ENCODE peak calls at places on chromosome 12, in five cellular contexts. One of them, this sample, is unnamed. For H3K9me3 and H3K4me1, the result is how much of the 10 kb centered on the place peaks cover.

GRCh38 chr12:11652351-11653040 is 3.0 kb downstream of the ETV6 start:
- DNase-seq in H9: no peak
- DNase-seq in tibial nerve: no peak
- DNase-seq in transverse colon: peak
- DNase-seq in upper lobe of right lung: no peak
- DNase-seq in this sample: no peak

GRCh38 chr12:119117936-119118335 is 60.8 kb upstream of the HSPB8 start:
- DNase-seq in upper lobe of right lung: no peak
- DNase-seq in tibial nerve: no peak
- DNase-seq in transverse colon: no peak
- DNase-seq in H9: no peak
- DNase-seq in this sample: no peak

GRCh38 chr12:123782997-123783792 is 21.1 kb downstream of the DNAH10 start:
- DNase-seq in upper lobe of right lung: no peak
- DNase-seq in transverse colon: no peak
- DNase-seq in tibial nerve: no peak
- DNase-seq in H9: no peak
- DNase-seq in this sample: no peak

GRCh38 chr12:39173689-39174088 is 268.3 kb upstream of the CPNE8 start:
- DNase-seq in upper lobe of right lung: no peak
- DNase-seq in H9: no peak
- DNase-seq in transverse colon: no peak
- DNase-seq in tibial nerve: no peak
- DNase-seq in this sample: no peak

GRCh38 chr12:58586762-58587161 is 333.5 kb downstream of the LRIG3 start:
- DNase-seq in upper lobe of right lung: no peak
- DNase-seq in H9: no peak
- DNase-seq in tibial nerve: no peak
- DNase-seq in transverse colon: no peak
- DNase-seq in this sample: no peak

GRCh38 chr12:6688543-6688999 is 604 bp downstream of the ZNF384 start:
- DNase-seq in upper lobe of right lung: no peak
- DNase-seq in tibial nerve: no peak
- DNase-seq in transverse colon: peak
- DNase-seq in H9: no peak
- DNase-seq in this sample: peak

GRCh38 chr12:61536525-61536924 is 723.7 kb upstream of the USP15 start:
- DNase-seq in H9: no peak
- DNase-seq in upper lobe of right lung: no peak
- DNase-seq in tibial nerve: no peak
- DNase-seq in transverse colon: no peak
- DNase-seq in this sample: no peak

GRCh38 chr12:49698619-49699545 is 8.3 kb downstream of the FMNL3 start:
- DNase-seq in upper lobe of right lung: peak
- DNase-seq in tibial nerve: no peak
- DNase-seq in H9: peak
- DNase-seq in transverse colon: peak
- DNase-seq in this sample: peak

GRCh38 chr12:76919388-76920181 is 40.8 kb upstream of the CSRP2 start:
- DNase-seq in H9: no peak
- DNase-seq in tibial nerve: no peak
- DNase-seq in upper lobe of right lung: no peak
- DNase-seq in transverse colon: no peak
- DNase-seq in this sample: no peak

GRCh38 chr12:93766802-93767523 is 89.8 kb downstream of the CRADD start:
- DNase-seq in transverse colon: peak
- DNase-seq in tibial nerve: no peak
- DNase-seq in upper lobe of right lung: no peak
- DNase-seq in H9: no peak
- DNase-seq in this sample: peak

GRCh38 chr12:114339626-114340025 is 66.3 kb downstream of the TBX5 start:
- DNase-seq in tibial nerve: no peak
- DNase-seq in upper lobe of right lung: no peak
- DNase-seq in transverse colon: no peak
- DNase-seq in H9: no peak
- DNase-seq in this sample: no peak

GRCh38 chr12:67674417-67674816 is 25.9 kb downstream of the DYRK2 start:
- DNase-seq in upper lobe of right lung: no peak
- DNase-seq in transverse colon: no peak
- DNase-seq in H9: no peak
- DNase-seq in tibial nerve: no peak
- DNase-seq in this sample: no peak

GRCh38 chr12:48827026-48827425 is 8.7 kb downstream of the CACNB3 start:
- DNase-seq in upper lobe of right lung: no peak
- DNase-seq in transverse colon: no peak
- DNase-seq in tibial nerve: no peak
- DNase-seq in H9: no peak
- DNase-seq in this sample: no peak

GRCh38 chr12:54126696-54127537 is 61.9 kb downstream of the SMUG1 start:
- DNase-seq in H9: peak
- DNase-seq in tibial nerve: peak
- DNase-seq in transverse colon: peak
- DNase-seq in upper lobe of right lung: no peak
- DNase-seq in this sample: no peak

GRCh38 chr12:49549735-49550710 is 11.2 kb downstream of the KCNH3 start:
- DNase-seq in tibial nerve: no peak
- DNase-seq in upper lobe of right lung: peak
- DNase-seq in H9: no peak
- DNase-seq in transverse colon: no peak
- DNase-seq in this sample: no peak

GRCh38 chr12:43578782-43579181 is 26.8 kb upstream of the ADAMTS20 start:
- DNase-seq in transverse colon: no peak
- DNase-seq in H9: no peak
- DNase-seq in upper lobe of right lung: no peak
- DNase-seq in tibial nerve: no peak
- DNase-seq in this sample: no peak

GRCh38 chr12:68393398-68393797 is 61.2 kb upstream of the MDM1 start:
- DNase-seq in transverse colon: no peak
- DNase-seq in H9: no peak
- DNase-seq in upper lobe of right lung: no peak
- DNase-seq in tibial nerve: no peak
- DNase-seq in this sample: no peak

GRCh38 chr12:102642199-102642598 is 161.8 kb upstream of the IGF1 start:
- DNase-seq in upper lobe of right lung: no peak
- DNase-seq in transverse colon: no peak
- DNase-seq in tibial nerve: no peak
- DNase-seq in H9: no peak
- DNase-seq in this sample: no peak

GRCh38 chr12:98440165-98440581 is 75.2 kb upstream of the TMPO start:
- DNase-seq in tibial nerve: peak
- DNase-seq in upper lobe of right lung: no peak
- DNase-seq in H9: no peak
- DNase-seq in transverse colon: no peak
- DNase-seq in this sample: no peak

GRCh38 chr12:74328623-74329022 is 209.0 kb upstream of the ATXN7L3B start:
- DNase-seq in tibial nerve: no peak
- DNase-seq in upper lobe of right lung: no peak
- DNase-seq in H9: no peak
- DNase-seq in transverse colon: no peak
- DNase-seq in this sample: no peak

GRCh38 chr12:62691309-62691708 is 224.7 kb downstream of the MON2 start:
- DNase-seq in transverse colon: no peak
- DNase-seq in H9: no peak
- DNase-seq in upper lobe of right lung: no peak
- DNase-seq in tibial nerve: no peak
- DNase-seq in this sample: no peak

GRCh38 chr12:27682534-27682933 is 13.7 kb upstream of the REP15 start:
- DNase-seq in upper lobe of right lung: no peak
- DNase-seq in H9: no peak
- DNase-seq in tibial nerve: no peak
- DNase-seq in transverse colon: no peak
- DNase-seq in this sample: no peak

GRCh38 chr12:124433147-124433874 is 134.1 kb downstream of the NCOR2 start:
- DNase-seq in tibial nerve: no peak
- DNase-seq in H9: no peak
- DNase-seq in upper lobe of right lung: no peak
- DNase-seq in transverse colon: no peak
- DNase-seq in this sample: no peak

GRCh38 chr12:57749061-57749460 is 3.0 kb downstream of the CDK4 start:
- DNase-seq in transverse colon: no peak
- DNase-seq in upper lobe of right lung: no peak
- DNase-seq in tibial nerve: no peak
- DNase-seq in H9: no peak
- DNase-seq in this sample: no peak

GRCh38 chr12:57894577-57895292 is 46.6 kb upstream of the ATP23 start:
- DNase-seq in transverse colon: no peak
- DNase-seq in upper lobe of right lung: no peak
- DNase-seq in H9: no peak
- DNase-seq in tibial nerve: no peak
- DNase-seq in this sample: no peak

GRCh38 chr12:12726543-12727093 is 9.4 kb downstream of the CDKN1B start:
- DNase-seq in transverse colon: no peak
- DNase-seq in tibial nerve: no peak
- DNase-seq in H9: no peak
- DNase-seq in upper lobe of right lung: no peak
- DNase-seq in this sample: no peak
- H3K27ac ChIP-seq in transverse colon: peak
- H3K27ac ChIP-seq in tibial nerve: peak
- H3K27ac ChIP-seq in H9: no peak
- H3K27ac ChIP-seq in upper lobe of right lung: peak
- H3K27ac ChIP-seq in this sample: peak

GRCh38 chr12:34297126-34297789 is 275.0 kb downstream of the ALG10 start:
- DNase-seq in tibial nerve: no peak
- DNase-seq in transverse colon: no peak
- DNase-seq in H9: no peak
- DNase-seq in upper lobe of right lung: no peak
- DNase-seq in this sample: no peak
- H3K9me3 ChIP-seq in tibial nerve: half or more
- H3K9me3 ChIP-seq in transverse colon: under half
- H3K9me3 ChIP-seq in H9: under half
- H3K9me3 ChIP-seq in upper lobe of right lung: under half
- H3K9me3 ChIP-seq in this sample: under half

GRCh38 chr12:21649034-21649433 is 8.6 kb downstream of the LDHB start:
- DNase-seq in tibial nerve: no peak
- DNase-seq in H9: no peak
- DNase-seq in upper lobe of right lung: no peak
- DNase-seq in transverse colon: no peak
- DNase-seq in this sample: peak

GRCh38 chr12:21651821-21652220 is 5.8 kb downstream of the LDHB start:
- DNase-seq in H9: no peak
- DNase-seq in upper lobe of right lung: no peak
- DNase-seq in tibial nerve: no peak
- DNase-seq in transverse colon: no peak
- DNase-seq in this sample: no peak

GRCh38 chr12:21648378-21648777 is 9.3 kb downstream of the LDHB start:
- DNase-seq in transverse colon: no peak
- DNase-seq in H9: no peak
- DNase-seq in tibial nerve: no peak
- DNase-seq in upper lobe of right lung: no peak
- DNase-seq in this sample: no peak

GRCh38 chr12:21647179-21647578 is 10.5 kb downstream of the LDHB start:
- DNase-seq in tibial nerve: no peak
- DNase-seq in H9: no peak
- DNase-seq in transverse colon: no peak
- DNase-seq in upper lobe of right lung: no peak
- DNase-seq in this sample: no peak

DNA sequence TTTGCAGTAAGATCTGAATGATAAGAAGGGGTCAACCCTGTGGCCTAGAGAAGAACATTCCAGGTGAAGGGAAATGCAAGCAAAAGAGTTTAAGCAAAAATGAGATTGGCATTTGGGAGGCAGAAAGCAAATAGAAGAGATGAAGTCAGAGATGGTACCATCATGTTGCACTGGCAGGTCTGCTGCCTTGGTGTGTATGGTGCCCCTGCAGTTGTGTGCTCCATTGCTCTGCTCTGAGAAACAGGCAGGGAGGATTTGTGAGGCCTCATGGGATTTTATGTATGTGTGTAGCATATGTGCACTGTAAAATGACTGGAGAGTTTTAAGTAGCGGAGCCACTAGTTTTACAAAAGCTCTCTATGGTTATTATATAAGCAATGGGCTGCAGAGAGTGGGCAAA is 6.6 kb downstream of the LDHB start:
- DNase-seq in tibial nerve: no peak
- DNase-seq in H9: no peak
- DNase-seq in upper lobe of right lung: no peak
- DNase-seq in transverse colon: no peak
- DNase-seq in this sample: no peak
- H3K4me1 ChIP-seq in tibial nerve: under half
- H3K4me1 ChIP-seq in H9: under half
- H3K4me1 ChIP-seq in upper lobe of right lung: under half
- H3K4me1 ChIP-seq in transverse colon: under half
- H3K4me1 ChIP-seq in this sample: half or more

DNA sequence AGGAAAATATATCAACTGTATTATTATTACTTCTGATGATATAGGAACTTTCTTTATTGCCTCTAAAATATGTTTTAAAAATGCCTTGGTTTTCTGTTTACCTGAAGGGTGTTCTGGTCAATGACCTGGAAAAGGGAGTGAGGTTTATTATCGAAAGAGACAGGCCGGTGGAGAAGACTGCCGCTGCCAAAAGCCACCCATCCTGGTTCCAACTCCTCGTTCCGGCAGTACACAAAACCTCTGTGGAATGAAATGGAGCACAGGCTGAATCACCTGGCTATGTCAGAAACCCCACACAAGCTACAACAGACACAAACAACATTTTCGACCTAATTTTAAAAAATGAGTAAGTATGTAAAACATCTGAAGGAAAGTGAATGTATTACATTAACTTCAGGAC is 73.6 kb downstream of the HECTD4 start:
- DNase-seq in tibial nerve: no peak
- DNase-seq in H9: no peak
- DNase-seq in upper lobe of right lung: no peak
- DNase-seq in transverse colon: no peak
- DNase-seq in this sample: no peak
- H3K27ac ChIP-seq in tibial nerve: no peak
- H3K27ac ChIP-seq in H9: no peak
- H3K27ac ChIP-seq in upper lobe of right lung: no peak
- H3K27ac ChIP-seq in transverse colon: no peak
- H3K27ac ChIP-seq in this sample: no peak

GRCh38 chr12:55737581-55738112 is 5.3 kb upstream of the GDF11 start:
- DNase-seq in upper lobe of right lung: no peak
- DNase-seq in tibial nerve: no peak
- DNase-seq in H9: no peak
- DNase-seq in transverse colon: no peak
- DNase-seq in this sample: no peak
- H3K9me3 ChIP-seq in upper lobe of right lung: under half
- H3K9me3 ChIP-seq in tibial nerve: under half
- H3K9me3 ChIP-seq in H9: under half
- H3K9me3 ChIP-seq in transverse colon: under half
- H3K9me3 ChIP-seq in this sample: under half

This sample was measured in CD4-positive, CD25-positive, alpha-beta regulatory T cell.